ENCODE peak calls at places on chromosomes 7 and 10, in six cellular contexts. Q, L, U, F, T and P are unnamed samples.

GRCh38 chr10:602391-603005 is 87.0 kb downstream of the DIP2C start:
- DNase-seq in Q (no peak), L (no peak), U (no peak), F (no peak), T (no peak), P (no peak)

GRCh38 chr7:158266426-158266816 is 321.2 kb downstream of the PTPRN2 start:
- DNase-seq in Q (no peak), L (no peak), U (no peak), F (no peak), T (no peak), P (no peak)

GRCh38 chr10:123038782-123039631 is 30.2 kb downstream of the ACADSB start:
- DNase-seq in Q (no peak), L (peak; percentile 29), U (no peak), F (no peak), T (no peak), P (no peak)

GRCh38 chr7:100835903-100836811 is 8.8 kb upstream of the EPHB4 start:
- DNase-seq in Q (no peak), L (no peak), U (no peak), F (peak; percentile 96), T (no peak), P (no peak)

GRCh38 chr10:65231148-65231547 is 1694.7 kb upstream of the LRRTM3 start:
- DNase-seq in Q (no peak), L (no peak), U (no peak), F (no peak), T (no peak), P (no peak)

GRCh38 chr10:24156686-24157085 is 52.3 kb upstream of the KIAA1217 start:
- DNase-seq in Q (no peak), L (no peak), U (no peak), F (no peak), T (no peak), P (no peak)

GRCh38 chr7:79714081-79714480 is 260.6 kb upstream of the MAGI2 start:
- DNase-seq in Q (no peak), L (no peak), U (peak; percentile 1), F (no peak), T (no peak), P (no peak)

GRCh38 chr7:40499718-40500117 is 364.9 kb downstream of the SUGCT start:
- DNase-seq in Q (no peak), L (no peak), U (no peak), F (no peak), T (no peak), P (no peak)

GRCh38 chr7:123533929-123534382 is 439 bp downstream of the IQUB start:
- DNase-seq in Q (no peak), L (no peak), U (peak; percentile 58), F (no peak), T (no peak), P (no peak)

GRCh38 chr7:6346581-6346980 is 74.2 kb upstream of the CYTH3 start:
- DNase-seq in Q (no peak), L (no peak), U (no peak), F (no peak), T (no peak), P (no peak)

GRCh38 chr7:40520986-40521738 is 386.4 kb downstream of the SUGCT start:
- DNase-seq in Q (no peak), L (no peak), U (no peak), F (no peak), T (no peak), P (no peak)

GRCh38 chr7:45890902-45891461 is 2.7 kb downstream of the IGFBP1 start:
- DNase-seq in Q (no peak), L (peak; percentile 36), U (peak; percentile 37), F (no peak), T (no peak), P (no peak)

DNA sequence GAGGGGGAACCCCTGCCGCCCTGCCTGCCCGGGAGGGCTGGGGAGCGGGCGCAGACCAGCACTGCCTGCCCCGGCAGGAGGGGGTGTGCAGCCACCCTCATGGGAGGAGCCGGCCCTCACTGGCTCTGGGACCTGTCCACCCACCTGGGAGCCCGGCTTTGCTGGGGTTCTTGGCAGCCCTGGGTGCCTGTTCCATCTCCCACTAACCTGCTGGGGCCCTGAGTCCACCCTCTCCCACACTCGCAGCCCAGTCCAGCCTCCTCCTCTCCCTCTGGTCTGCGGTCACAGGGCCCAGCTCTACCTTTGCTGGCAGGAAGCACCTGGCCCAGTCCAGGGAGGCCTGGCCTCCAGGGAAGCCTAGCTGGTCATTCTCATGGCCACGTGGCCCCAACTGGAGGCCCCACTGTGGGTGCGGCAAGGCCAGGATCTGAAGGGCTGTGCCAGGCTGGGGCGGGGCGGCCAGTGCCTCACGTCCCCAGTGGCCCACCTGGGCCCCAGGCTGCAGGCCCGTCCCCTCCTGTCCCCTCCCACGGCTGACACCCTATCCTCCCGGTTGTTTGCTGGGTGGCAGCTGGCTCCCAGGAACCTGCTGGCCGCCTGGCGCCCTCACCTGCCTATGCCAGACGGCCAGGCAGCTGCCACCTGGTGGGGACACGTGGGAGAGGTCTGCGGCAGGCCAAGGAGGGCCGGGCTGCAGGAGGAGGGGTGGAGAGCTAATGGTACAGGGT is at the start of gene TMEM184A:
- DNase-seq in Q (no peak), L (peak; percentile 89), U (no peak), F (no peak), T (peak; percentile 79), P (no peak)
- TF ChIP-seq POLR2A in Q (no peak), L (peak; percentile 57), U (no peak), F (no peak), T (no peak), P (no peak)

GRCh38 chr10:16652154-16652553 is 130.5 kb upstream of the C1QL3 start:
- DNase-seq in Q (no peak), L (no peak), U (no peak), F (no peak), T (no peak), P (no peak)

GRCh38 chr10:16653223-16653622 is 131.5 kb upstream of the C1QL3 start:
- DNase-seq in Q (peak; percentile 21), L (no peak), U (no peak), F (no peak), T (no peak), P (no peak)

DNA sequence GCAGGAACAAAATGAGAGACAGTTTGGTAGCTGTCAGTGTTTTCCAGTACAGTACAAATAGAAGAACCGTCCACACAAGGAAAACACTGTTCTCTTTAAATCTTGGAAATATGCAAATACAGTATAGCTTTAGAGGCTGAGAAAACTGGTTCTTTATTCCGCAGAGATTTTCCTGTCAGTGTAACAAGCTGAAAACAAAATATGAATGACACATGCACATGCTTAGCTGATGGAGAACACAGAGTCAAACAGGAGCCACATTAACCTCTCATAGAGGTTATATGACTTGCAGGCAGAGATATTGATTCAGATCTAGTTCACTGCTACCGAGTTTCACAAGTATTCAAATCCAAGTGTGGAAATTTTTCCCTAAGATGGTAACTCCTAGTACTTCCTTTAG is 135.2 kb upstream of the C1QL3 start:
- DNase-seq in Q (no peak), L (no peak), U (no peak), F (no peak), T (no peak), P (no peak)
- TF ChIP-seq TAF1 in Q (no peak), L (no peak), U (no peak), F (no peak), T (no peak), P (no peak)

DNA sequence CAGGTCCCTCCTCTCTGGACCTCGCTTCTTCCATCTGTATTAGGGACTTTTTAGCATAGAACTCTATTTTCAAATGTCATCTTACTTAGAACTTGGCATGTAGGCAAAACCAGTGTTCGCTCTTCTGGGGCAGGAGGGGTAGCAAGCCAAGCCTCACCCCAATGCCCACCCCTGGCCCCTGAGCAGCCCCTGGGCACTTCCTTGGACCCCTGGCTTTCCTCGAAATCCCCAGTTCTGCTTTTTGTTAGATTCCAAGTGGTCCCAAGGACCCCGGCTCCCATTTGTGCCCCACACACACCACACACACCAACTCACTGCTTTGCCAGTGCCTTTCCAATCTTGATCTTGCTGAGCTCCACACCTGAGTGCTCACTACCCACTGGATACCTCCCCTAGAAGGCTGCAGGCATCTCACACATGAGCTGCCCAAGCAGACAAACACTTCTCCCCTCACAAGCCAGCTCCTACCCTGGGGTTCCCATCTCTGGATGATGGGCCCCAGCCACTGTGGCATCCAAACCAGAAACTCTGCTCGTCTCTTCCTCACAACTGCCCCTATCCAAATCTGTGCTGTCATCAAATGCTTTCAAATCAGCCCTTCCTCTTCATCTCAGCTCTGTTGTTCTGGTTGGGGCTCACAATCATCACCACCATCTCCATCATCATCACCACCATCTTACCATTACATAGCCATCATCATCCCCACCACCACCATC is 167.9 kb upstream of the ZMIZ1 start:
- DNase-seq in Q (no peak), L (no peak), U (no peak), F (no peak), T (no peak), P (no peak)
- TF ChIP-seq POLR2A in Q (no peak), L (no peak), U (no peak), F (no peak), T (no peak), P (no peak)

DNA sequence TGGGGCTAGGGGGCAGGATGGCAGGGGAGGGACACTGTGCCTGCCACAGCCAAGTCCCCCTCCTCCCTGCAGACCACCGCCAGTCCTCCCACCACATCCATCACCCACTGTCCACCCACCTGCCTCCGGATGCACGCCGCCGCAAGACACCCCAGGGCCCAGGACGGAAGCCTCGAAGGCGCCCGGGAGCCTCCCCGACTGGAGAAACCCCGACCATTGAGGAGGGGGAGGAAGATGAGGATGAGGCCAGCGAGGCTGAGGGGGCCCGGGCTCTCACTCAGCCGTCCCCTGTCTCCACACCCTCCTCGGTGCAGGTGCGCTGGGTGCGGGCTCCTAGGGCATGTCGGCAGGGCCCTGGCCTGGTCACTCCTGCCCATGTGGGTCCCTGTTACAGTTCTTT is 5.1 kb downstream of the SLC4A2 start:
- DNase-seq in Q (no peak), L (no peak), U (no peak), F (no peak), T (no peak), P (no peak)
- TF ChIP-seq TAF1 in Q (no peak), L (no peak), U (no peak), F (no peak), T (no peak), P (no peak)

GRCh38 chr7:99141756-99142726 is 1.9 kb downstream of the SMURF1 start:
- DNase-seq in Q (no peak), L (peak; percentile 23), U (peak; percentile 70), F (peak; percentile 33), T (no peak), P (no peak)

GRCh38 chr7:99143522-99143852 is 421 bp downstream of the SMURF1 start:
- DNase-seq in Q (no peak), L (no peak), U (no peak), F (no peak), T (no peak), P (no peak)

GRCh38 chr7:99141334-99141733 is 2.6 kb downstream of the SMURF1 start:
- DNase-seq in Q (no peak), L (no peak), U (no peak), F (no peak), T (no peak), P (no peak)

GRCh38 chr7:99142727-99143521 is 984 bp downstream of the SMURF1 start:
- DNase-seq in Q (peak; percentile 37), L (peak; percentile 80), U (peak; percentile 97), F (peak; percentile 92), T (peak; percentile 53), P (peak; percentile 62)

GRCh38 chr7:99143853-99144672 is at the start of gene SMURF1:
- DNase-seq in Q (no peak), L (peak; percentile 23), U (peak; percentile 83), F (no peak), T (peak; percentile 55), P (peak; percentile 54)
- TF ChIP-seq POLR2A in Q (peak; percentile 80), L (peak; percentile 40), U (peak; percentile 86), F (peak; percentile 4), T (peak; percentile 70), P (peak; percentile 20)

GRCh38 chr7:139246494-139246893 is 15.5 kb downstream of the UBN2 start:
- DNase-seq in Q (no peak), L (no peak), U (no peak), F (no peak), T (no peak), P (no peak)
- TF ChIP-seq TAF1 in Q (no peak), L (no peak), U (no peak), F (no peak), T (no peak), P (no peak)